ENCODE peak calls at places on chromosome 19, in eight cellular contexts. O, D, A, S, F, H, K and R are unnamed samples.

GRCh38 chr19:12893582-12893981 is 2.6 kb downstream of the GCDH start:
- DNase-seq in O (no peak), D (no peak), A (no peak), S (no peak), F (no peak), H (no peak), K (no peak), R (no peak)

GRCh38 chr19:7926021-7926726 is at the start of gene CTXN1:
- DNase-seq in O (peak), D (peak), A (peak), S (peak), F (peak), H (peak), K (peak), R (peak)

GRCh38 chr19:883661-884211 is 9.3 kb downstream of the MED16 start:
- DNase-seq in O (no peak), D (no peak), A (no peak), S (no peak), F (no peak), H (no peak), K (no peak), R (peak)

GRCh38 chr19:53915000-53915399 is 5.9 kb downstream of the CACNG7 start:
- DNase-seq in O (no peak), D (no peak), A (no peak), S (no peak), F (no peak), H (no peak), K (no peak), R (no peak)

GRCh38 chr19:3423183-3423829 is 56.9 kb downstream of the NFIC start:
- DNase-seq in O (no peak), D (peak), A (no peak), S (no peak), F (no peak), H (no peak), K (no peak), R (no peak)

GRCh38 chr19:42176990-42177685 is 40.3 kb downstream of the DEDD2 start:
- DNase-seq in O (peak), D (peak), A (peak), S (peak), F (peak), H (peak), K (peak), R (peak)

GRCh38 chr19:49114630-49115363 is 627 bp downstream of the LIN7B start:
- DNase-seq in O (no peak), D (peak), A (peak), S (no peak), F (peak), H (no peak), K (peak), R (peak)

GRCh38 chr19:35362261-35363000 is 4.2 kb downstream of the FFAR3 start:
- DNase-seq in O (no peak), D (no peak), A (no peak), S (no peak), F (no peak), H (no peak), K (no peak), R (no peak)

GRCh38 chr19:685457-685931 is 9.3 kb downstream of the FSTL3 start:
- DNase-seq in O (no peak), D (peak), A (no peak), S (no peak), F (no peak), H (no peak), K (no peak), R (no peak)

GRCh38 chr19:43546581-43546980 is 13.6 kb downstream of the ZNF575 start:
- DNase-seq in O (no peak), D (no peak), A (no peak), S (no peak), F (no peak), H (no peak), K (no peak), R (no peak)

GRCh38 chr19:48950159-48950558 is 4.5 kb upstream of the BAX start:
- DNase-seq in O (no peak), D (no peak), A (no peak), S (no peak), F (no peak), H (no peak), K (no peak), R (no peak)

GRCh38 chr19:55624109-55625003 is at the start of gene ZNF784:
- DNase-seq in O (peak), D (peak), A (peak), S (peak), F (peak), H (peak), K (peak), R (peak)

GRCh38 chr19:17997969-17998826 is 9.8 kb upstream of the ARRDC2 start:
- DNase-seq in O (no peak), D (no peak), A (no peak), S (no peak), F (no peak), H (no peak), K (no peak), R (no peak)

GRCh38 chr19:52397310-52398090 is at the start of gene ZNF528:
- DNase-seq in O (peak), D (peak), A (peak), S (peak), F (peak), H (peak), K (peak), R (peak)

GRCh38 chr19:56348289-56348877 is 33.7 kb upstream of the ZSCAN5A start:
- DNase-seq in O (no peak), D (no peak), A (peak), S (no peak), F (no peak), H (no peak), K (no peak), R (no peak)